ENCODE peak calls at places on chromosome 1, in seven cellular contexts. One of them, this sample, is unnamed.
A peak's percentile ranks its signal among the peaks of the same experiment; 100 is the strongest.

GRCh38 chr1:24459551-24460266 is 42.9 kb upstream of the RCAN3 start:
- DNase-seq in tibial artery: no peak
- DNase-seq in left lung: no peak
- DNase-seq in brain microvascular endothelial cell: no peak
- DNase-seq in AG04450: no peak
- DNase-seq in breast epithelium: no peak
- DNase-seq in CD8-positive, alpha-beta T cell: no peak
- DNase-seq in this sample: no peak

GRCh38 chr1:12153181-12153785 is 13.5 kb upstream of the TNFRSF1B start:
- DNase-seq in CD8-positive, alpha-beta T cell: no peak
- DNase-seq in AG04450: peak; percentile 27
- DNase-seq in left lung: peak; percentile 88
- DNase-seq in tibial artery: peak; percentile 82
- DNase-seq in brain microvascular endothelial cell: peak; percentile 72
- DNase-seq in breast epithelium: no peak
- DNase-seq in this sample: no peak

GRCh38 chr1:34108269-34108668 is 56.8 kb downstream of the CSMD2 start:
- DNase-seq in breast epithelium: no peak
- DNase-seq in AG04450: no peak
- DNase-seq in CD8-positive, alpha-beta T cell: no peak
- DNase-seq in left lung: no peak
- DNase-seq in tibial artery: no peak
- DNase-seq in brain microvascular endothelial cell: no peak
- DNase-seq in this sample: no peak

GRCh38 chr1:186873687-186874086 is 44.9 kb downstream of the PLA2G4A start:
- DNase-seq in tibial artery: no peak
- DNase-seq in CD8-positive, alpha-beta T cell: no peak
- DNase-seq in left lung: no peak
- DNase-seq in brain microvascular endothelial cell: no peak
- DNase-seq in breast epithelium: no peak
- DNase-seq in AG04450: no peak
- DNase-seq in this sample: no peak

GRCh38 chr1:211687462-211688215 is 12.2 kb upstream of the NEK2 start:
- DNase-seq in left lung: no peak
- DNase-seq in brain microvascular endothelial cell: no peak
- DNase-seq in tibial artery: no peak
- DNase-seq in CD8-positive, alpha-beta T cell: no peak
- DNase-seq in AG04450: no peak
- DNase-seq in breast epithelium: no peak
- DNase-seq in this sample: no peak

GRCh38 chr1:202131956-202132821 is 9.5 kb downstream of the GPR37L1 start:
- DNase-seq in AG04450: no peak
- DNase-seq in brain microvascular endothelial cell: no peak
- DNase-seq in CD8-positive, alpha-beta T cell: no peak
- DNase-seq in left lung: no peak
- DNase-seq in breast epithelium: peak; percentile 83
- DNase-seq in tibial artery: peak; percentile 83
- DNase-seq in this sample: no peak

GRCh38 chr1:238653693-238654321 is 732.6 kb upstream of the CHRM3 start:
- DNase-seq in left lung: no peak
- DNase-seq in CD8-positive, alpha-beta T cell: no peak
- DNase-seq in breast epithelium: no peak
- DNase-seq in brain microvascular endothelial cell: peak; percentile 79
- DNase-seq in tibial artery: no peak
- DNase-seq in AG04450: no peak
- DNase-seq in this sample: peak; percentile 72

GRCh38 chr1:171833091-171833822 is 8.0 kb upstream of the DNM3 start:
- DNase-seq in left lung: no peak
- DNase-seq in tibial artery: no peak
- DNase-seq in AG04450: no peak
- DNase-seq in breast epithelium: no peak
- DNase-seq in CD8-positive, alpha-beta T cell: no peak
- DNase-seq in brain microvascular endothelial cell: no peak
- DNase-seq in this sample: no peak

GRCh38 chr1:159921251-159921650 is 4.1 kb downstream of the TAGLN2 start:
- DNase-seq in brain microvascular endothelial cell: no peak
- DNase-seq in left lung: no peak
- DNase-seq in AG04450: no peak
- DNase-seq in CD8-positive, alpha-beta T cell: no peak
- DNase-seq in breast epithelium: no peak
- DNase-seq in tibial artery: no peak
- DNase-seq in this sample: no peak

GRCh38 chr1:30472526-30472925 is 250.9 kb downstream of the MATN1 start:
- DNase-seq in brain microvascular endothelial cell: no peak
- DNase-seq in CD8-positive, alpha-beta T cell: no peak
- DNase-seq in left lung: no peak
- DNase-seq in breast epithelium: no peak
- DNase-seq in AG04450: no peak
- DNase-seq in tibial artery: peak; percentile 10
- DNase-seq in this sample: no peak

GRCh38 chr1:110548381-110548780 is 29.4 kb upstream of the KCNA10 start:
- DNase-seq in left lung: no peak
- DNase-seq in breast epithelium: no peak
- DNase-seq in CD8-positive, alpha-beta T cell: no peak
- DNase-seq in tibial artery: no peak
- DNase-seq in brain microvascular endothelial cell: no peak
- DNase-seq in AG04450: no peak
- DNase-seq in this sample: no peak

GRCh38 chr1:15701784-15702183 is 17.7 kb downstream of the PLEKHM2 start:
- DNase-seq in tibial artery: no peak
- DNase-seq in breast epithelium: no peak
- DNase-seq in AG04450: no peak
- DNase-seq in brain microvascular endothelial cell: no peak
- DNase-seq in left lung: no peak
- DNase-seq in CD8-positive, alpha-beta T cell: no peak
- DNase-seq in this sample: no peak

GRCh38 chr1:240516069-240516468 is 95.9 kb downstream of the GREM2 start:
- DNase-seq in breast epithelium: no peak
- DNase-seq in tibial artery: no peak
- DNase-seq in left lung: no peak
- DNase-seq in brain microvascular endothelial cell: no peak
- DNase-seq in CD8-positive, alpha-beta T cell: no peak
- DNase-seq in AG04450: no peak
- DNase-seq in this sample: no peak

GRCh38 chr1:193260056-193260750 is 73.8 kb upstream of the B3GALT2 start:
- DNase-seq in tibial artery: no peak
- DNase-seq in AG04450: peak; percentile 27
- DNase-seq in left lung: no peak
- DNase-seq in brain microvascular endothelial cell: no peak
- DNase-seq in breast epithelium: no peak
- DNase-seq in CD8-positive, alpha-beta T cell: no peak
- DNase-seq in this sample: no peak

GRCh38 chr1:234907585-234908457 is 220.8 kb downstream of the TOMM20 start:
- DNase-seq in left lung: no peak
- DNase-seq in breast epithelium: no peak
- DNase-seq in AG04450: peak; percentile 61
- DNase-seq in tibial artery: no peak
- DNase-seq in brain microvascular endothelial cell: no peak
- DNase-seq in CD8-positive, alpha-beta T cell: no peak
- DNase-seq in this sample: no peak

GRCh38 chr1:184110253-184111204 is 59.0 kb downstream of the TSEN15 start:
- DNase-seq in left lung: no peak
- DNase-seq in tibial artery: no peak
- DNase-seq in CD8-positive, alpha-beta T cell: no peak
- DNase-seq in brain microvascular endothelial cell: no peak
- DNase-seq in AG04450: no peak
- DNase-seq in breast epithelium: no peak
- DNase-seq in this sample: no peak

GRCh38 chr1:35929730-35930592 is 944 bp upstream of the AGO3 start:
- DNase-seq in CD8-positive, alpha-beta T cell: peak; percentile 53
- DNase-seq in breast epithelium: peak; percentile 37
- DNase-seq in tibial artery: peak; percentile 62
- DNase-seq in left lung: no peak
- DNase-seq in AG04450: no peak
- DNase-seq in brain microvascular endothelial cell: peak; percentile 33
- DNase-seq in this sample: no peak

GRCh38 chr1:44483089-44483488 is 78.0 kb downstream of the RNF220 start:
- DNase-seq in brain microvascular endothelial cell: no peak
- DNase-seq in tibial artery: no peak
- DNase-seq in left lung: no peak
- DNase-seq in CD8-positive, alpha-beta T cell: no peak
- DNase-seq in AG04450: no peak
- DNase-seq in breast epithelium: no peak
- DNase-seq in this sample: no peak

GRCh38 chr1:31702836-31703404 is 897 bp downstream of the COL16A1 start:
- DNase-seq in AG04450: no peak
- DNase-seq in brain microvascular endothelial cell: no peak
- DNase-seq in left lung: no peak
- DNase-seq in breast epithelium: no peak
- DNase-seq in CD8-positive, alpha-beta T cell: no peak
- DNase-seq in tibial artery: no peak
- DNase-seq in this sample: peak; percentile 62

GRCh38 chr1:183734600-183735036 is 70.3 kb upstream of the RGL1 start:
- DNase-seq in left lung: no peak
- DNase-seq in CD8-positive, alpha-beta T cell: no peak
- DNase-seq in brain microvascular endothelial cell: no peak
- DNase-seq in breast epithelium: no peak
- DNase-seq in tibial artery: peak; percentile 54
- DNase-seq in AG04450: no peak
- DNase-seq in this sample: no peak

GRCh38 chr1:185249563-185249962 is 67.5 kb downstream of the IVNS1ABP start:
- DNase-seq in tibial artery: no peak
- DNase-seq in breast epithelium: no peak
- DNase-seq in CD8-positive, alpha-beta T cell: no peak
- DNase-seq in AG04450: no peak
- DNase-seq in brain microvascular endothelial cell: no peak
- DNase-seq in left lung: no peak
- DNase-seq in this sample: no peak

GRCh38 chr1:39854738-39855137 is 28.6 kb downstream of the TRIT1 start:
- DNase-seq in CD8-positive, alpha-beta T cell: no peak
- DNase-seq in tibial artery: no peak
- DNase-seq in breast epithelium: no peak
- DNase-seq in AG04450: no peak
- DNase-seq in left lung: no peak
- DNase-seq in brain microvascular endothelial cell: no peak
- DNase-seq in this sample: no peak

GRCh38 chr1:39852876-39853275 is 30.4 kb downstream of the TRIT1 start:
- DNase-seq in brain microvascular endothelial cell: no peak
- DNase-seq in left lung: no peak
- DNase-seq in CD8-positive, alpha-beta T cell: no peak
- DNase-seq in tibial artery: no peak
- DNase-seq in breast epithelium: no peak
- DNase-seq in AG04450: no peak
- DNase-seq in this sample: no peak

GRCh38 chr1:39852214-39852791 is 31.0 kb downstream of the TRIT1 start:
- DNase-seq in CD8-positive, alpha-beta T cell: no peak
- DNase-seq in tibial artery: no peak
- DNase-seq in brain microvascular endothelial cell: no peak
- DNase-seq in AG04450: no peak
- DNase-seq in breast epithelium: no peak
- DNase-seq in left lung: no peak
- DNase-seq in this sample: no peak

GRCh38 chr1:39857479-39857878 is 25.8 kb downstream of the TRIT1 start:
- DNase-seq in tibial artery: no peak
- DNase-seq in AG04450: no peak
- DNase-seq in breast epithelium: no peak
- DNase-seq in brain microvascular endothelial cell: no peak
- DNase-seq in left lung: no peak
- DNase-seq in CD8-positive, alpha-beta T cell: no peak
- DNase-seq in this sample: no peak

DNA sequence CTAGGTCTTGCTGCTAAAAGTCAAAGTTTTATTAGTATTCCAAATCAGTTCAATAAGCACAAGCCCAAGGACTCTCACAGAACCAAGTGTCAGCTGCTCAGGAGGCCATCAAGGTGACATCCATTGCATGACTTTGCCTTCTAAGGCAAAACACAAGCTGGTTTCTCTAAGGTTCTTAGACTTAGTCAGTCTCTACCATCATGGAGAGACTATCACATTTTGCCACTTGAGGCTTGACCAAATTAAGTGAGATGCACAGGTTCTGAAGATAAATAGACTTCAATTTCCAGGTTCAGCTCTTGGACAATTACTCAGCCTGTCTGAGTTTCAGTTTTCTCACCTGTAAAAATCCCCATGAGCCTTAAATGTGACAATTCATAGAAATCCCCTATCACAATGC is 29.0 kb downstream of the TRIT1 start:
- DNase-seq in AG04450: no peak
- DNase-seq in CD8-positive, alpha-beta T cell: no peak
- DNase-seq in brain microvascular endothelial cell: no peak
- DNase-seq in tibial artery: no peak
- DNase-seq in left lung: no peak
- DNase-seq in breast epithelium: no peak
- DNase-seq in this sample: no peak
- TF ChIP-seq CTCF in AG04450: no peak
- TF ChIP-seq CTCF in CD8-positive, alpha-beta T cell: no peak
- TF ChIP-seq CTCF in brain microvascular endothelial cell: no peak
- TF ChIP-seq CTCF in tibial artery: no peak
- TF ChIP-seq CTCF in left lung: no peak
- TF ChIP-seq CTCF in breast epithelium: no peak
- TF ChIP-seq CTCF in this sample: no peak

GRCh38 chr1:165545974-165546373 is 2.2 kb downstream of the LRRC52 start:
- DNase-seq in brain microvascular endothelial cell: no peak
- DNase-seq in AG04450: no peak
- DNase-seq in breast epithelium: no peak
- DNase-seq in left lung: no peak
- DNase-seq in tibial artery: no peak
- DNase-seq in CD8-positive, alpha-beta T cell: no peak
- DNase-seq in this sample: no peak
- H3K27me3 ChIP-seq in brain microvascular endothelial cell: no peaks in the 10 kb centered on the region
- H3K27me3 ChIP-seq in AG04450: no peaks in the 10 kb centered on the region
- H3K27me3 ChIP-seq in breast epithelium: no peaks in the 10 kb centered on the region
- H3K27me3 ChIP-seq in left lung: no peaks in the 10 kb centered on the region
- H3K27me3 ChIP-seq in tibial artery: no peaks in the 10 kb centered on the region
- H3K27me3 ChIP-seq in CD8-positive, alpha-beta T cell: no peaks in the 10 kb centered on the region
- H3K27me3 ChIP-seq in this sample: peaks cover 59% of the 10 kb centered on the region

DNA sequence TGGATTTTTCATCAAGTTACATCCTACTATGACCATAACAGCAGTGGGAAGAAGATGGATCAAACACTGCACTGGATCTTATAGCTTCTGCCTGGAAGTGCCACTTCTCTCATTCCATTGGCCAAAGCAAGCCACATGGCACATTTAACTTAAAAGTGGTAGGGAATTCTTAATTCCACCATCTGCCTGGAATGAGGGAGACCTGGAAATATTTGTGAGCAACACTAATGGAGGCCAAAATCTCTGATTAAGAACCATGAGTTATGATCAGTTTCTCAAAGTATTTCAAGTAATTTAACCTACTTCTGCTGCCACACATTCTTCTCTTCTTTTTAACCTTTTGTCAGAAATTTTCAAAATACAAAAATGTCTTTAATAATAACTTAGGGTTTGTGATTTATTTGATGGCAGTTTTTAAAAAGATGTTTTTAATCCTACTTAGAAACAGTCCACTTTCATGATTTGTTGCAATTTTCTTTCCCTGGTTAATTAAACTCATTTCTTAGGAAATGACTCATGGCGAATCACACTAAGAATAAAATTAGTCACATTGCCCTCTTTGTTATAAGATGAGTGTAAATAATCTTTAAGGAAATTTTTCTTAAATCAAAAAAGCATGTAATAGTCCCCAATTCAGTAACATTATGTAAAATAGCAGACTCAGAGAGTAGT is 154.1 kb upstream of the C1orf87 start:
- DNase-seq in breast epithelium: no peak
- DNase-seq in brain microvascular endothelial cell: no peak
- DNase-seq in CD8-positive, alpha-beta T cell: no peak
- DNase-seq in tibial artery: no peak
- DNase-seq in left lung: no peak
- DNase-seq in AG04450: no peak
- DNase-seq in this sample: no peak
- H3K27ac ChIP-seq in breast epithelium: no peak overlapping the region
- H3K27ac ChIP-seq in brain microvascular endothelial cell: no peak overlapping the region
- H3K27ac ChIP-seq in CD8-positive, alpha-beta T cell: no peak overlapping the region
- H3K27ac ChIP-seq in tibial artery: no peak overlapping the region
- H3K27ac ChIP-seq in left lung: no peak overlapping the region
- H3K27ac ChIP-seq in AG04450: no peak overlapping the region
- H3K27ac ChIP-seq in this sample: no peak overlapping the region

GRCh38 chr1:42462828-42463763 is at the start of gene CCDC30:
- DNase-seq in tibial artery: peak; percentile 99
- DNase-seq in AG04450: peak; percentile 95
- DNase-seq in CD8-positive, alpha-beta T cell: peak; percentile 93
- DNase-seq in breast epithelium: peak; percentile 99
- DNase-seq in brain microvascular endothelial cell: peak; percentile 99
- DNase-seq in left lung: peak; percentile 95
- DNase-seq in this sample: peak; percentile 96
- TF ChIP-seq CTCF in tibial artery: peak; percentile 24
- TF ChIP-seq CTCF in AG04450: no peak
- TF ChIP-seq CTCF in CD8-positive, alpha-beta T cell: no peak
- TF ChIP-seq CTCF in breast epithelium: no peak
- TF ChIP-seq CTCF in brain microvascular endothelial cell: no peak
- TF ChIP-seq CTCF in left lung: no peak
- TF ChIP-seq CTCF in this sample: no peak

This sample was measured in foreskin keratinocyte.